ENCODE peak calls at places on chromosomes 13 and 19, in four cellular contexts. Y is endothelial cell, E is right atrium auricular region, J is D341Med. T is an unnamed sample.

GRCh38 chr13:48252176-48252575 is 19.2 kb downstream of the ITM2B start:
- DNase-seq in Y (no peak), E (no peak), J (no peak), T (no peak)

GRCh38 chr19:1840541-1841115 is 7.7 kb downstream of the REXO1 start:
- DNase-seq in Y (no peak), E (no peak), J (no peak), T (no peak)

GRCh38 chr19:9917322-9917721 is 19.0 kb downstream of the OLFM2 start:
- DNase-seq in Y (peak; percentile 44), E (no peak), J (peak; percentile 79), T (no peak)

GRCh38 chr19:932647-933552 is 7.1 kb downstream of the ARID3A start:
- DNase-seq in Y (peak; percentile 63), E (peak; percentile 74), J (no peak), T (no peak)

GRCh38 chr19:58559275-58560006 is 1.0 kb upstream of the UBE2M start:
- DNase-seq in Y (peak; percentile 74), E (peak; percentile 96), J (peak; percentile 92), T (peak; percentile 92)

GRCh38 chr13:50909605-50910482 is at the start of gene RNASEH2B:
- DNase-seq in Y (peak; percentile 51), E (peak; percentile 70), J (peak; percentile 90), T (peak; percentile 62)

GRCh38 chr13:74174810-74175209 is 40.6 kb upstream of the KLF12 start:
- DNase-seq in Y (no peak), E (no peak), J (no peak), T (no peak)

GRCh38 chr13:31468114-31468902 is 268.5 kb downstream of the B3GLCT start:
- DNase-seq in Y (no peak), E (no peak), J (no peak), T (no peak)

GRCh38 chr13:102658678-102659077 is 36.2 kb downstream of the METTL21C start:
- DNase-seq in Y (no peak), E (no peak), J (no peak), T (no peak)

T was measured in frontal cortex.